ENCODE peak calls at places on chromosomes 12 and 14, in nine cellular contexts. I is Karpas-422, N is iPS DF 6.9, C is left ventricle myocardium inferior, Z is right cardiac atrium, W is cardiac muscle cell, H is heart left ventricle, B is GM23338, E is IMR-90. Y is an unnamed sample.

GRCh38 chr12:48865441-48866290 is at the start of gene RND1:
- DNase-seq in I (peak), N (peak), C (peak), Z (peak), W (peak), H (peak), B (peak), E (peak), Y (peak)

GRCh38 chr12:27336254-27336653 is 3.6 kb downstream of the BMAL2 start:
- DNase-seq in I (no peak), N (no peak), C (no peak), Z (no peak), W (no peak), H (no peak), B (no peak), E (no peak), Y (no peak)

GRCh38 chr12:30806989-30807694 is 52.4 kb upstream of the CAPRIN2 start:
- DNase-seq in I (peak), N (no peak), C (no peak), Z (peak), W (peak), H (peak), B (peak), E (peak), Y (no peak)

GRCh38 chr12:43742106-43742505 is 16.5 kb downstream of the PUS7L start:
- DNase-seq in I (no peak), N (no peak), C (no peak), Z (no peak), W (no peak), H (no peak), B (no peak), E (peak), Y (no peak)

GRCh38 chr12:1536817-1537216 is 57.6 kb downstream of the FBXL14 start:
- DNase-seq in I (no peak), N (no peak), C (no peak), Z (no peak), W (no peak), H (no peak), B (no peak), E (peak), Y (no peak)

GRCh38 chr12:12562016-12562483 is 613 bp downstream of the DUSP16 start:
- DNase-seq in I (peak), N (no peak), C (peak), Z (peak), W (peak), H (peak), B (peak), E (peak), Y (peak)

GRCh38 chr12:101021911-101022388 is 188.1 kb downstream of the SLC5A8 start:
- DNase-seq in I (no peak), N (no peak), C (no peak), Z (no peak), W (no peak), H (no peak), B (no peak), E (peak), Y (no peak)

GRCh38 chr14:52020866-52021717 is 31.7 kb downstream of the RTRAF start:
- DNase-seq in I (no peak), N (no peak), C (no peak), Z (no peak), W (no peak), H (no peak), B (peak), E (no peak), Y (no peak)

GRCh38 chr12:111066744-111067437 is 146.5 kb upstream of the MYL2 start:
- DNase-seq in I (peak), N (peak), C (no peak), Z (no peak), W (no peak), H (no peak), B (peak), E (no peak), Y (no peak)

GRCh38 chr14:64715628-64716412 is 11.6 kb downstream of the PLEKHG3 start:
- DNase-seq in I (no peak), N (no peak), C (no peak), Z (no peak), W (no peak), H (no peak), B (peak), E (no peak), Y (no peak)

GRCh38 chr14:64604854-64605253 is 55.1 kb downstream of the PPP1R36 start:
- DNase-seq in I (peak), N (no peak), C (no peak), Z (no peak), W (no peak), H (no peak), B (no peak), E (no peak), Y (no peak)

GRCh38 chr14:54221432-54221803 is 175.4 kb upstream of the CDKN3 start:
- DNase-seq in I (no peak), N (no peak), C (no peak), Z (no peak), W (no peak), H (no peak), B (no peak), E (no peak), Y (no peak)

GRCh38 chr12:52815161-52815560 is 1.2 kb upstream of the KRT4 start:
- DNase-seq in I (no peak), N (no peak), C (no peak), Z (no peak), W (no peak), H (no peak), B (no peak), E (no peak), Y (no peak)

GRCh38 chr12:25427328-25428249 is 125.5 kb downstream of the LMNTD1 start:
- DNase-seq in I (no peak), N (no peak), C (no peak), Z (no peak), W (no peak), H (no peak), B (peak), E (peak), Y (no peak)

GRCh38 chr14:58572092-58572853 is 65.5 kb upstream of the DACT1 start:
- DNase-seq in I (no peak), N (no peak), C (no peak), Z (no peak), W (peak), H (no peak), B (no peak), E (peak), Y (no peak)

GRCh38 chr12:132413931-132414588 is 75.9 kb upstream of the FBRSL1 start:
- DNase-seq in I (peak), N (no peak), C (no peak), Z (peak), W (peak), H (no peak), B (peak), E (no peak), Y (no peak)

GRCh38 chr12:79183946-79184345 is 319.4 kb downstream of the SYT1 start:
- DNase-seq in I (no peak), N (no peak), C (no peak), Z (no peak), W (no peak), H (no peak), B (no peak), E (peak), Y (no peak)

GRCh38 chr14:74618078-74618952 is 6.3 kb upstream of the LTBP2 start:
- DNase-seq in I (peak), N (no peak), C (no peak), Z (no peak), W (no peak), H (peak), B (no peak), E (peak), Y (peak)

GRCh38 chr14:91264151-91265150 is 19.9 kb upstream of the GPR68 start:
- DNase-seq in I (no peak), N (no peak), C (peak), Z (peak), W (peak), H (no peak), B (peak), E (no peak), Y (no peak)

GRCh38 chr12:9687228-9687627 is 17.7 kb downstream of the CLEC2D start:
- DNase-seq in I (no peak), N (no peak), C (no peak), Z (no peak), W (no peak), H (no peak), B (peak), E (peak), Y (no peak)

GRCh38 chr12:17148706-17149105 is 542.7 kb upstream of the LMO3 start:
- DNase-seq in I (no peak), N (no peak), C (no peak), Z (no peak), W (no peak), H (no peak), B (no peak), E (no peak), Y (no peak)

GRCh38 chr12:119857036-119857435 is 20.1 kb downstream of the CIT start:
- DNase-seq in I (no peak), N (no peak), C (no peak), Z (no peak), W (no peak), H (no peak), B (no peak), E (no peak), Y (no peak)

GRCh38 chr12:1796515-1797010 is 23.8 kb upstream of the LRTM2 start:
- DNase-seq in I (peak), N (no peak), C (no peak), Z (peak), W (no peak), H (no peak), B (peak), E (no peak), Y (no peak)

GRCh38 chr12:90333939-90334338 is 621.0 kb downstream of the CCER1 start:
- DNase-seq in I (no peak), N (no peak), C (no peak), Z (no peak), W (no peak), H (no peak), B (no peak), E (peak), Y (no peak)

GRCh38 chr14:44846232-44846824 is 115.4 kb downstream of the KLHL28 start:
- DNase-seq in I (peak), N (peak), C (no peak), Z (no peak), W (peak), H (no peak), B (peak), E (peak), Y (no peak)

GRCh38 chr12:122886851-122887816 is 8.8 kb downstream of the VPS37B start:
- DNase-seq in I (no peak), N (no peak), C (no peak), Z (no peak), W (no peak), H (no peak), B (no peak), E (peak), Y (no peak)

GRCh38 chr12:53500119-53500775 is 836 bp upstream of the TARBP2 start:
- DNase-seq in I (peak), N (no peak), C (peak), Z (peak), W (no peak), H (no peak), B (peak), E (peak), Y (peak)

GRCh38 chr12:11906284-11906935 is 164.3 kb upstream of the BCL2L14 start:
- DNase-seq in I (no peak), N (no peak), C (no peak), Z (no peak), W (no peak), H (no peak), B (no peak), E (peak), Y (no peak)

GRCh38 chr14:86153480-86153879 is 623.5 kb downstream of the FLRT2 start:
- DNase-seq in I (peak), N (no peak), C (no peak), Z (no peak), W (no peak), H (no peak), B (peak), E (no peak), Y (no peak)

GRCh38 chr12:94289551-94290312 is 141.4 kb downstream of the PLXNC1 start:
- DNase-seq in I (no peak), N (no peak), C (no peak), Z (peak), W (peak), H (no peak), B (no peak), E (peak), Y (no peak)

GRCh38 chr14:32693114-32693513 is 245.6 kb upstream of the NPAS3 start:
- DNase-seq in I (no peak), N (no peak), C (no peak), Z (peak), W (no peak), H (no peak), B (peak), E (peak), Y (no peak)

GRCh38 chr12:6211421-6211869 is 11.2 kb downstream of the CD9 start:
- DNase-seq in I (no peak), N (no peak), C (no peak), Z (peak), W (no peak), H (no peak), B (no peak), E (peak), Y (no peak)
- H3K27ac ChIP-seq in I (no peak), N (no peak), C (peak), Z (no peak), W (no peak), H (peak), B (no peak), E (peak), Y (peak)

DNA sequence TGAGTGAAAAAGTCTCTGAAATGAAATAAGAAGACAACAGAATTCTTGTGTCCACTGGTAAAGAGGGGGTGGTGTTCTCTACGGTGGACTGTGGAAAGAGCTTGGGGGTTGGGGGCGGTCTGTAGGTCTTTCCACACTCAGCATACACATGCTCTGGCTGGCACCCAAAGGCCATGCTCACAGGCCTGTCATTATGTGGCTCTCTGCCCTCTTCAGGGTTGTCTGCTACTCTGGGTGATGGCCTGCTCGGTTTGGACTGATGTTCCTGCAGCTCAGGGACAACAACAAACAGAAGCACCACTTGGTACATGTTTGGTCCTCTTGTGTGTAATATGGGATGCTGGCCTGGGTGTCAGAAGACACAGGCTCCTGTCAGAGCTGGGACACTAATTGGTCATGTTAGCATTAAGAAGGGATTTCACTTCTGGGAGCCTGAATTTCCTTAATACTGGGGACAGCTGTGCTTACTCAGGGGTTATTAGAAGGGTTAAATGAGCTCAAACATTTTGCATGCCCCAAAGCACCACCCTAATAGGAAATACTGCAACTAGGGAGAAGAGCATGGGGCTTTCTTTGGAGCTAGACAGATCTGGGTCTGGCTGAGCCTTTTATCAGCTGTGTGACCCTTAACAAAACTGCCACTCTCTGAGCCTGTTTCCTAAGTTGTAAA is 32.8 kb upstream of the SELPLG start:
- DNase-seq in I (no peak), N (no peak), C (peak), Z (peak), W (no peak), H (peak), B (no peak), E (peak), Y (no peak)
- H3K27ac ChIP-seq in I (no peak), N (no peak), C (peak), Z (peak), W (peak), H (peak), B (no peak), E (peak), Y (peak)

DNA sequence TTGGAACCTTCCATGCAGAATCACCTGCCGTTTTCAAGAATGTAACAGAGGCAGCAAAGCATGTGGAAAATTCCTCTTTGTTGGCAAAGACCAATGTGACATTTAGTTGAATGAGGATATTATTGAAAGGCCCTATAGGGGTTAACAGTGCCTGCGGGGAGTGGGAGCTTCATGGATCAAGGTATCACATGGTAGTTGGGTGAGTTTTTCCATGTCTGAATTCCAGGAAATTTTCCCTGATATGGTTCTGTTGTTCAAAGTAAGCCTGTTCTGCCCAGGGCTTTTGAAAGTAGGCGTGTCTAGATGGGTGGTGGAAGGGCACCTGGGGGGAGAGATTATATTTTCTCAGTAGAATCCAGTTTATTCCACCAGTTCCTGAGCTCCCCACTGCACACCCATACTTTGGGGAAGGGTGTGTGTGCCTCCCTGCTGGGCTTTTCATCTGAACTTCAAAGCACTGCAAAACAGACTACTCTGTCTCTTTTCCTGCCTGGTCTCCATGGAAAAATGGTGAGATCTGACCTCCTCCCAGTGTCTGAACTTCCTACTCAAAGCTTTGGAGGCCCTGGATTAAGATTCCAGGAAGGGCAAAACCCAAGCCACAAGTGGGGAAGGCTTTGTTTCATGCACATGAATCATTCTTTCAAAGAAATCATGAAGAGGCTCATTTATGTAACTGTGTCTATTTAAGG is 223.6 kb downstream of the KTN1 start:
- DNase-seq in I (no peak), N (no peak), C (no peak), Z (no peak), W (no peak), H (no peak), B (no peak), E (no peak), Y (no peak)
- H3K27ac ChIP-seq in I (no peak), N (no peak), C (no peak), Z (no peak), W (no peak), H (no peak), B (no peak), E (no peak), Y (no peak)

GRCh38 chr12:91954326-91954725 is 191.3 kb downstream of the BTG1 start:
- DNase-seq in I (no peak), N (no peak), C (no peak), Z (no peak), W (no peak), H (no peak), B (no peak), E (no peak), Y (no peak)
- H3K27ac ChIP-seq in I (no peak), N (no peak), C (no peak), Z (no peak), W (no peak), H (no peak), B (no peak), E (no peak), Y (no peak)

GRCh38 chr14:68701001-68701741 is 91.7 kb downstream of the ZFP36L1 start:
- DNase-seq in I (no peak), N (no peak), C (no peak), Z (no peak), W (no peak), H (no peak), B (no peak), E (no peak), Y (no peak)

GRCh38 chr14:68702578-68702977 is 90.3 kb downstream of the ZFP36L1 start:
- DNase-seq in I (no peak), N (no peak), C (no peak), Z (no peak), W (no peak), H (no peak), B (no peak), E (no peak), Y (no peak)

GRCh38 chr14:68704736-68705720 is 87.8 kb downstream of the ZFP36L1 start:
- DNase-seq in I (no peak), N (no peak), C (no peak), Z (no peak), W (no peak), H (no peak), B (no peak), E (peak), Y (no peak)

GRCh38 chr14:68703093-68703492 is 89.8 kb downstream of the ZFP36L1 start:
- DNase-seq in I (no peak), N (no peak), C (no peak), Z (no peak), W (no peak), H (no peak), B (no peak), E (peak), Y (no peak)

GRCh38 chr14:68702105-68702504 is 90.8 kb downstream of the ZFP36L1 start:
- DNase-seq in I (no peak), N (no peak), C (no peak), Z (no peak), W (no peak), H (no peak), B (no peak), E (no peak), Y (no peak)
- H3K27ac ChIP-seq in I (no peak), N (no peak), C (no peak), Z (no peak), W (no peak), H (no peak), B (no peak), E (no peak), Y (no peak)

Y was measured in lung.